ENCODE peak calls at places on chromosomes 7 and 10, in seven cellular contexts. Y is cardiac muscle cell, P is astrocyte of the spinal cord, Q is nephron progenitor cell, L is OCI-LY7, G is endothelial cell, D is HFFc6. W is an unnamed sample.
A peak's percentile ranks its signal among the peaks of the same experiment; 100 is the strongest.

GRCh38 chr10:93334901-93335312 is 147.2 kb downstream of the MYOF start:
- DNase-seq in Y (no peak), P (peak; percentile 53), Q (no peak), L (no peak), G (no peak), D (peak; percentile 78), W (no peak)

GRCh38 chr7:76358053-76358477 is 726 bp downstream of the YWHAG start:
- DNase-seq in Y (peak; percentile 25), P (peak; percentile 46), Q (no peak), L (peak; percentile 64), G (peak; percentile 31), D (no peak), W (peak; percentile 45)

GRCh38 chr10:49123981-49124920 is 8.9 kb upstream of the VSTM4 start:
- DNase-seq in Y (no peak), P (no peak), Q (no peak), L (no peak), G (no peak), D (no peak), W (no peak)

GRCh38 chr7:22696672-22697071 is 30.3 kb upstream of the IL6 start:
- DNase-seq in Y (peak; percentile 38), P (no peak), Q (no peak), L (no peak), G (no peak), D (no peak), W (no peak)

GRCh38 chr10:68212721-68213352 is 19.1 kb downstream of the ATOH7 start:
- DNase-seq in Y (peak; percentile 69), P (peak; percentile 41), Q (no peak), L (peak; percentile 67), G (no peak), D (peak; percentile 28), W (peak; percentile 34)

GRCh38 chr10:132554991-132555647 is 17.5 kb downstream of the INPP5A start:
- DNase-seq in Y (peak; percentile 12), P (no peak), Q (no peak), L (peak; percentile 82), G (no peak), D (no peak), W (peak; percentile 67)

GRCh38 chr10:103645141-103646054 is 151.9 kb downstream of the NEURL1 start:
- DNase-seq in Y (peak; percentile 94), P (peak; percentile 86), Q (peak; percentile 41), L (no peak), G (no peak), D (peak; percentile 95), W (no peak)

GRCh38 chr10:19945275-19945674 is 129.0 kb downstream of the PLXDC2 start:
- DNase-seq in Y (peak; percentile 34), P (no peak), Q (no peak), L (no peak), G (no peak), D (no peak), W (no peak)

GRCh38 chr7:106552645-106553445 is 108.1 kb downstream of the CCDC71L start:
- DNase-seq in Y (no peak), P (no peak), Q (no peak), L (peak; percentile 48), G (no peak), D (no peak), W (peak; percentile 82)

GRCh38 chr7:28037220-28038010 is 143.2 kb downstream of the JAZF1 start:
- DNase-seq in Y (peak; percentile 91), P (peak; percentile 96), Q (no peak), L (no peak), G (no peak), D (peak; percentile 99), W (peak; percentile 51)

GRCh38 chr10:78178940-78179339 is 145.3 kb downstream of the RPS24 start:
- DNase-seq in Y (peak; percentile 59), P (peak; percentile 8), Q (no peak), L (no peak), G (no peak), D (no peak), W (no peak)

GRCh38 chr10:86255405-86256251 is 111.0 kb downstream of the GRID1 start:
- DNase-seq in Y (no peak), P (no peak), Q (no peak), L (no peak), G (no peak), D (no peak), W (no peak)

GRCh38 chr10:120508393-120508792 is 51.4 kb downstream of the PLPP4 start:
- DNase-seq in Y (no peak), P (peak; percentile 96), Q (no peak), L (no peak), G (no peak), D (peak; percentile 79), W (no peak)

GRCh38 chr7:75914655-75915415 is at the start of gene POR:
- DNase-seq in Y (peak; percentile 96), P (peak; percentile 92), Q (peak; percentile 97), L (peak; percentile 93), G (peak; percentile 99), D (peak; percentile 89), W (peak; percentile 98)

GRCh38 chr7:45680776-45681175 is 106.6 kb downstream of the ADCY1 start:
- DNase-seq in Y (no peak), P (no peak), Q (no peak), L (no peak), G (no peak), D (no peak), W (no peak)

GRCh38 chr10:113953505-113954272 is 90.0 kb upstream of the ADRB1 start:
- DNase-seq in Y (no peak), P (no peak), Q (no peak), L (peak; percentile 46), G (no peak), D (no peak), W (no peak)

GRCh38 chr10:84901885-84902284 is 573.5 kb downstream of the CCSER2 start:
- DNase-seq in Y (no peak), P (no peak), Q (no peak), L (no peak), G (no peak), D (no peak), W (no peak)

GRCh38 chr10:79196470-79197461 is 128.0 kb downstream of the ZMIZ1 start:
- DNase-seq in Y (peak; percentile 72), P (no peak), Q (peak; percentile 89), L (peak; percentile 76), G (peak; percentile 91), D (peak; percentile 30), W (peak; percentile 84)

GRCh38 chr7:21365866-21366624 is 61.8 kb upstream of the SP4 start:
- DNase-seq in Y (peak; percentile 2), P (peak; percentile 30), Q (no peak), L (no peak), G (no peak), D (no peak), W (no peak)

GRCh38 chr7:33798671-33799325 is 106.5 kb upstream of the BMPER start:
- DNase-seq in Y (no peak), P (no peak), Q (no peak), L (no peak), G (no peak), D (no peak), W (no peak)

GRCh38 chr10:120715214-120715613 is 135.9 kb upstream of the WDR11 start:
- DNase-seq in Y (no peak), P (no peak), Q (no peak), L (no peak), G (no peak), D (no peak), W (no peak)

GRCh38 chr10:95477175-95477520 is 84.0 kb downstream of the SORBS1 start:
- DNase-seq in Y (no peak), P (no peak), Q (no peak), L (no peak), G (no peak), D (no peak), W (no peak)

GRCh38 chr10:117138838-117139580 is 939 bp upstream of the VAX1 start:
- DNase-seq in Y (no peak), P (no peak), Q (no peak), L (no peak), G (peak; percentile 29), D (no peak), W (peak; percentile 42)

GRCh38 chr7:88309845-88310244 is 3.2 kb upstream of the STEAP4 start:
- DNase-seq in Y (no peak), P (no peak), Q (no peak), L (no peak), G (no peak), D (no peak), W (no peak)

GRCh38 chr10:92826061-92826460 is 22.3 kb upstream of the EXOC6 start:
- DNase-seq in Y (no peak), P (no peak), Q (no peak), L (no peak), G (no peak), D (no peak), W (no peak)

DNA sequence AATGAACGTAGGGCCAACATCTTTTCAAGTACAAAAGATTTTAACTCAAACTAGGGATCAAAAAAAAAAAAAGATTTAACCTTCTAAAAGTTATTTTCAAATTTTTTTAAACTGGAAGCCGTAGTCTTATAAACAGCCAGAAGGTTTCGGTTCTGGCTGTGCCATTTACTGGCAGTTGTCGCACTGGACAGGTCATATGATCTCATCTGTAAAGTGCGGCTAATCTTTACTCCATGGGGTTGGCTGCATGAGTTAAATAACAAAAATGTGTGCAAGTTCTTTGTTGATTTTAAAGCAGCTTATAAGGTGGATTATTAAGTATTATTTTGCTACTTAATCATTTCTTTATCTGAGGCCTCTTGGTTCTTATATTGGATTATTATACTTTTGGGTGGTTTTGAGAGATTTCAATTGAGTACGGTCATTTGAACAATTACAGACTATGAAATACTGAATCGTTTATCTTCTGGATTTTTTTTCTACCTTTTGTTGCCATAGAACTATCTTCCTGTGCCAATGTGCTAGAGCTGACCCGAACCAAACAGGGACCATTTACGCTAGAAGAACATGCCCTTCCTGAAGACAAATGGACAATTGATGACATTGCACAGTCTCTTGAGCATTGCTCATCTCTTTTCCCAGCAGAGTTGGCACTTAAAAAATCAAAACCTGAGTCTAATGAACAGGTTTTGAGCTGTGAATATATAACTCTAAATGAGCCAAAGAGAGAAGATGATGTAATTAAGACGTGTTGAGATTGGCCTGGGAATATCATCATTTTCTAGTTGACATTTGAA is 36.8 kb downstream of the TRUB1 start:
- DNase-seq in Y (peak; percentile 16), P (no peak), Q (no peak), L (no peak), G (no peak), D (no peak), W (no peak)
- TF ChIP-seq CTCF in Y (no peak), P (no peak), Q (no peak), L (no peak), G (no peak), D (no peak), W (no peak)

GRCh38 chr10:125370578-125370977 is 210.2 kb upstream of the CTBP2 start:
- DNase-seq in Y (no peak), P (no peak), Q (peak; percentile 79), L (no peak), G (peak; percentile 68), D (no peak), W (no peak)
- TF ChIP-seq CTCF in Y (no peak), P (peak; percentile 17), Q (peak; percentile 51), L (no peak), G (no peak), D (peak; percentile 20), W (no peak)

GRCh38 chr7:140989068-140989467 is 25.7 kb downstream of the MRPS33 start:
- DNase-seq in Y (no peak), P (no peak), Q (no peak), L (no peak), G (no peak), D (no peak), W (no peak)

GRCh38 chr7:140982508-140982907 is 32.2 kb downstream of the MRPS33 start:
- DNase-seq in Y (no peak), P (no peak), Q (no peak), L (no peak), G (no peak), D (no peak), W (no peak)

GRCh38 chr7:140983802-140984201 is 30.9 kb downstream of the MRPS33 start:
- DNase-seq in Y (no peak), P (no peak), Q (no peak), L (peak; percentile 20), G (no peak), D (no peak), W (no peak)
- TF ChIP-seq CTCF in Y (no peak), P (peak; percentile 14), Q (peak; percentile 23), L (peak; percentile 72), G (peak; percentile 73), D (peak; percentile 64), W (no peak)

GRCh38 chr7:142303650-142304049 is 45.8 kb upstream of the PRSS58 start:
- DNase-seq in Y (no peak), P (no peak), Q (peak; percentile 18), L (peak; percentile 87), G (peak; percentile 48), D (no peak), W (peak; percentile 23)
- TF ChIP-seq CTCF in Y (no peak), P (no peak), Q (peak; percentile 51), L (peak; percentile 83), G (peak; percentile 23), D (peak; percentile 59), W (peak; percentile 25)

W was measured in GM20000.